ENCODE peak calls at places on chromosomes 13 and 19, in eight cellular contexts. Z is H9, W is dorsolateral prefrontal cortex, A is pancreas, O is PC-3, Q is esophagus squamous epithelium, V is left ventricle myocardium inferior, C is fibroblast of lung. H is an unnamed sample.
A peak's percentile ranks its signal among the peaks of the same experiment; 100 is the strongest.

GRCh38 chr19:34430738-34431625 is 2.8 kb downstream of the UBA2 start:
- DNase-seq in Z (no peak), W (no peak), A (no peak), O (peak; percentile 59), Q (no peak), V (no peak), C (peak; percentile 41), H (no peak)

GRCh38 chr13:97269603-97270002 is 47.5 kb downstream of the MBNL2 start:
- DNase-seq in Z (no peak), W (no peak), A (no peak), O (no peak), Q (no peak), V (no peak), C (no peak), H (no peak)

GRCh38 chr19:55005684-55006488 is 32.2 kb downstream of the GP6 start:
- DNase-seq in Z (peak; percentile 83), W (no peak), A (no peak), O (peak; percentile 11), Q (peak; percentile 40), V (no peak), C (peak; percentile 77), H (no peak)

GRCh38 chr13:72144625-72145024 is 277.6 kb upstream of the DACH1 start:
- DNase-seq in Z (no peak), W (no peak), A (no peak), O (peak; percentile 12), Q (no peak), V (no peak), C (peak; percentile 15), H (no peak)

GRCh38 chr13:35978607-35979316 is 152.4 kb downstream of the DCLK1 start:
- DNase-seq in Z (no peak), W (no peak), A (no peak), O (peak; percentile 72), Q (no peak), V (no peak), C (peak; percentile 60), H (no peak)

GRCh38 chr13:102877285-102877684 is 31.5 kb downstream of the ERCC5 start:
- DNase-seq in Z (no peak), W (no peak), A (no peak), O (no peak), Q (no peak), V (no peak), C (peak; percentile 75), H (peak; percentile 61)

GRCh38 chr13:91278888-91279287 is 68.6 kb upstream of the MIR17HG start:
- DNase-seq in Z (no peak), W (no peak), A (no peak), O (no peak), Q (no peak), V (no peak), C (no peak), H (no peak)

GRCh38 chr19:3115916-3116602 is 19.8 kb upstream of the GNA15 start:
- DNase-seq in Z (peak; percentile 78), W (no peak), A (no peak), O (no peak), Q (no peak), V (no peak), C (peak; percentile 28), H (no peak)

GRCh38 chr13:58056411-58056810 is 424.9 kb downstream of the PCDH17 start:
- DNase-seq in Z (no peak), W (no peak), A (no peak), O (no peak), Q (no peak), V (no peak), C (no peak), H (no peak)

GRCh38 chr13:44667950-44668349 is 91.8 kb upstream of the TSC22D1 start:
- DNase-seq in Z (no peak), W (no peak), A (no peak), O (no peak), Q (no peak), V (no peak), C (peak; percentile 80), H (no peak)

GRCh38 chr19:19113040-19113541 is 25.2 kb downstream of the TMEM161A start:
- DNase-seq in Z (peak; percentile 84), W (no peak), A (no peak), O (peak; percentile 36), Q (no peak), V (no peak), C (peak; percentile 30), H (no peak)

GRCh38 chr19:46718157-46718933 is 1.4 kb upstream of the PRKD2 start:
- DNase-seq in Z (peak; percentile 55), W (no peak), A (no peak), O (no peak), Q (no peak), V (no peak), C (no peak), H (no peak)

GRCh38 chr19:48501446-48501960 is 10.1 kb downstream of the LMTK3 start:
- DNase-seq in Z (peak; percentile 99), W (no peak), A (peak; percentile 96), O (peak; percentile 88), Q (no peak), V (no peak), C (no peak), H (no peak)

GRCh38 chr13:35518337-35518736 is 41.8 kb upstream of the MAB21L1 start:
- DNase-seq in Z (no peak), W (no peak), A (no peak), O (no peak), Q (no peak), V (no peak), C (peak; percentile 32), H (no peak)

GRCh38 chr19:10780368-10780767 is 55.6 kb downstream of the TMED1 start:
- DNase-seq in Z (no peak), W (no peak), A (peak; percentile 52), O (no peak), Q (peak; percentile 24), V (no peak), C (peak; percentile 84), H (no peak)

GRCh38 chr13:79937311-79938243 is 403.3 kb downstream of the SPRY2 start:
- DNase-seq in Z (no peak), W (peak; percentile 50), A (no peak), O (no peak), Q (no peak), V (no peak), C (no peak), H (no peak)

GRCh38 chr13:41565221-41565620 is 107.9 kb downstream of the RGCC start:
- DNase-seq in Z (no peak), W (no peak), A (no peak), O (no peak), Q (no peak), V (no peak), C (peak; percentile 98), H (no peak)

GRCh38 chr19:48837081-48837524 is 812 bp upstream of the HSD17B14 start:
- DNase-seq in Z (peak; percentile 98), W (peak; percentile 77), A (peak; percentile 61), O (peak; percentile 82), Q (no peak), V (peak; percentile 81), C (peak; percentile 88), H (peak; percentile 84)

DNA sequence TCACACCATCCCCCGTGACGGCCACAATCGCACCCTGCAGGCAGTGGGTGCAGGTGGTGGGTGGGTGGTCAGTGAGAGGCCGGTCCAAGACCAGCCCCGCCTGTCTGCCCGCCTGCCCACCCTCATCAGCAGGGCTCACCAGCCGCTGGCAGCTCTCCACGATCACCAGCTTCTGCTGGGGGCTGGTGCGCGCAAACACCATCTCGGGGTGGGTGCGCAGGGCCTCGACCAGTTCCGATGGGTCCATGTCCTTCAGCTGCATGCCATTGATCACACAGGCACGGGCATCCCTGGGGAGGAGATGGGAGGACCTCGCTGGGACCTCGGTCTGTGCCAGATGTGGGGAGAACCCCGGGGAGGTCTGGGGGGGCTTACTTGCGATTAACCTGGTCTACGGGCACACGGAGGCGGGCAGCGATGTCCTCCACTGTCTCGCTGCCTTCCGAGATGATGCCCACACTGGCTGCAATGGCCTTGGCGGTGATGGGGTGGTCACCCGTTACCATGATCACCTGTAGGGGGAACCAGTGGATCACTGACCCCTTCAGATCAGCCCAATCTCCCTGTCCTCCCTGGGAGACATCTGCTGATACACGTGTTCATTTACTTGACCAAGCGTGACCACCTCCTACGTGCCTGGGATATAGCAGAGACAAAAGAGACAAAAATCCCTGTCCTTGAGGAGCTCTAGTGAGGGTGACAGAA is 8.0 kb downstream of the ATP4A start:
- DNase-seq in Z (peak; percentile 74), W (no peak), A (no peak), O (peak; percentile 25), Q (no peak), V (no peak), C (peak; percentile 22), H (no peak)
- TF ChIP-seq CTCF in Z (peak; percentile 75), W (no peak), A (no peak), O (peak; percentile 39), Q (no peak), V (no peak), C (no peak), H (no peak)

GRCh38 chr19:45498411-45499195 is at the start of gene PPM1N:
- DNase-seq in Z (peak; percentile 86), W (no peak), A (no peak), O (peak; percentile 16), Q (no peak), V (no peak), C (no peak), H (peak; percentile 66)
- H3K27me3 ChIP-seq in Z (no peaks in the 10 kb centered on the region), W (no peaks in the 10 kb centered on the region), A (no peaks in the 10 kb centered on the region), O (no peaks in the 10 kb centered on the region), Q (no peaks in the 10 kb centered on the region), V (peaks cover 46% of the 10 kb centered on the region), C (no peaks in the 10 kb centered on the region), H (peaks cover 43% of the 10 kb centered on the region)

DNA sequence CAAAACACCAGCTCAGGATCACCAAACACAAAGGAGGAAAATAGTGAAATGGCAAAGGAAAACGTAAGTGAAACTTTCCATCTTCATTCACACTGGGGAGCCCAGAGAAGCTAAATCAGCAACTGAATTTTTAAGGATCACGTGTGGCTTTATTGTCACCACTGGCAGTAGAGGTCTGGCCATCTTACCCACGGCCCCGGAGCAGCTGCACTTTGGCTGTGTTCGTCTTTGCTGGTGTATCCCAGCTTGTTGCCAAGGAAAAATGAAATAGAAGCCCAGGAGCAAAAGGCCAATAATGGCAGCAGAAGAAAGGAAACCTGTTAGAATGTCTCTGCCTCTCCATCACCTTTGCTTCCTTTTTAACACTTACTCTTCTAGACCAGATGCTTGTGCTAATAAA is 274.7 kb downstream of the FOXO1 start:
- DNase-seq in Z (no peak), W (no peak), A (no peak), O (no peak), Q (no peak), V (no peak), C (no peak), H (no peak)
- H3K27ac ChIP-seq in Z (no peak overlapping the region), W (no peak overlapping the region), A (no peak overlapping the region), O (no peak overlapping the region), Q (no peak overlapping the region), V (no peak overlapping the region), C (no peak overlapping the region), H (no peak overlapping the region)

DNA sequence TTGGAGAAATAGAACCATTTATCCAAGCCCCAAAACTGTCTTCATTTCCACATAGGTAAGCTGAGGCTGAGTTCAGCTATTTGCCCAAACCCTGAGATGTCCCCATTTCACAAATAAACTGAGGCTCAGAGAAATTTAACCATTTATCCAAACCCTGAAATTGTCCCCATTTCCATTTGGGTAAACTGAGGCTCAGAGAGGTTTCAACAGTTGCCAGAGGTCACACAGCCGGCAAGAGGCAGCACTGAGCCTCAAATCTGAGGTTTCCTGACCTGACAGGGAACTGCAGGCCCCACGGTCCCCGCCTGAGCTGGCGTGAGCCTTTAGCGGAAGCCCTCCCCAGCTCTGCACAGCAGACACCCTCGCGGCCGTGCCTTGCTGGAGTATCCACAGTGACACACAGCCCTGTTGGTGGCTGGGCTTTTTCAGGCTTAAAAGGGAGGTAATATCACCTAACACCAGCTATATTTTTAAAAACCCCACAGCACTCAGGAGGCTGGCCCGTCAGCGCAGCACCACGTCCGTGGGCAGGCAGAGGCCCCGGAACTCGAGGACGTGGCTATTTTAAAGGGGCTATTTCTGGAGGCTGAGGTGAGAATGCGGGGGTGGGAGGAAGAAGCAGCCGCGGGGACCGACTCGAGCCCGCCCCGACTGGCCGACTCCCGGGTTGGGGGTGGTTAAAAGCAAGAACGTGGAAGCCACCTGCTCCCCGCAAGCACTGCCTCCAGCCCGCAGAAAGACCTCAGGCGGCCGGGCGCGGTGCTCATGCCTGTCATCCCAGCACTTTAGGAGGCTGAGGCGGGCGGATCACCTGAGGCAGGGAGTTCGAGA is 18.5 kb downstream of the PTPRS start:
- DNase-seq in Z (no peak), W (peak; percentile 59), A (no peak), O (no peak), Q (no peak), V (no peak), C (no peak), H (no peak)
- TF ChIP-seq CTCF in Z (no peak), W (no peak), A (no peak), O (no peak), Q (no peak), V (no peak), C (no peak), H (no peak)

H was measured in psoas muscle.